ENCODE peak calls at places on chromosomes 1 and 21, in eight cellular contexts. W is left ventricle myocardium inferior, D is PC-3, B is GM23248, H is AG04450, U is GM23338, R is HCT116, Z is AG09309. I is an unnamed sample.

GRCh38 chr1:114040273-114041043 is 61.2 kb downstream of the OLFML3 start:
- DNase-seq in W (no peak), D (no peak), B (peak), H (no peak), U (no peak), R (no peak), Z (peak), I (no peak)

GRCh38 chr1:30518186-30518585 is 205.2 kb downstream of the MATN1 start:
- DNase-seq in W (no peak), D (no peak), B (no peak), H (no peak), U (no peak), R (no peak), Z (no peak), I (no peak)

GRCh38 chr1:109531205-109531779 is 8.4 kb upstream of the GPR61 start:
- DNase-seq in W (no peak), D (no peak), B (no peak), H (no peak), U (no peak), R (no peak), Z (no peak), I (no peak)

GRCh38 chr1:159900086-159900680 is at the start of gene CFAP45:
- DNase-seq in W (peak), D (peak), B (peak), H (no peak), U (peak), R (peak), Z (no peak), I (peak)

GRCh38 chr1:32362474-32363313 is at the start of the genes FAM229A and TSSK3:
- DNase-seq in W (peak), D (no peak), B (no peak), H (no peak), U (no peak), R (no peak), Z (no peak), I (no peak)

GRCh38 chr21:32795376-32795775 is 23.8 kb upstream of the PAXBP1 start:
- DNase-seq in W (no peak), D (no peak), B (no peak), H (no peak), U (no peak), R (no peak), Z (no peak), I (no peak)

GRCh38 chr1:75614455-75615379 is 3.8 kb upstream of the SLC44A5 start:
- DNase-seq in W (peak), D (peak), B (peak), H (no peak), U (peak), R (peak), Z (no peak), I (peak)

GRCh38 chr1:21666572-21667320 is 2.4 kb downstream of the RAP1GAP start:
- DNase-seq in W (no peak), D (no peak), B (peak), H (no peak), U (no peak), R (no peak), Z (no peak), I (no peak)

GRCh38 chr1:8059161-8059622 is 33.1 kb upstream of the ERRFI1 start:
- DNase-seq in W (no peak), D (peak), B (peak), H (no peak), U (no peak), R (no peak), Z (no peak), I (no peak)

GRCh38 chr1:196558424-196558823 is 49.8 kb downstream of the KCNT2 start:
- DNase-seq in W (no peak), D (peak), B (peak), H (peak), U (no peak), R (no peak), Z (peak), I (peak)

GRCh38 chr1:54507471-54507870 is 40.6 kb upstream of the ACOT11 start:
- DNase-seq in W (no peak), D (no peak), B (no peak), H (no peak), U (no peak), R (no peak), Z (no peak), I (no peak)

GRCh38 chr1:205528887-205529825 is 24.7 kb downstream of the CDK18 start:
- DNase-seq in W (peak), D (peak), B (peak), H (peak), U (peak), R (peak), Z (no peak), I (peak)

GRCh38 chr1:169110265-169110664 is 3.8 kb downstream of the ATP1B1 start:
- DNase-seq in W (no peak), D (no peak), B (no peak), H (no peak), U (no peak), R (no peak), Z (no peak), I (no peak)

GRCh38 chr1:2529776-2530500 is at the start of gene HES5:
- DNase-seq in W (peak), D (peak), B (peak), H (no peak), U (peak), R (no peak), Z (no peak), I (no peak)
- H3K4me3 ChIP-seq in W (peak), D (peak), B (peak), H (no peak), U (peak), R (no peak), Z (no peak), I (no peak)

GRCh38 chr1:5271264-5271663 is 616.9 kb downstream of the AJAP1 start:
- DNase-seq in W (no peak), D (no peak), B (no peak), H (no peak), U (no peak), R (no peak), Z (no peak), I (no peak)

GRCh38 chr1:5265416-5266075 is 611.1 kb downstream of the AJAP1 start:
- DNase-seq in W (no peak), D (no peak), B (no peak), H (no peak), U (no peak), R (no peak), Z (no peak), I (no peak)

GRCh38 chr1:5273280-5274003 is 619.0 kb downstream of the AJAP1 start:
- DNase-seq in W (no peak), D (no peak), B (no peak), H (no peak), U (no peak), R (no peak), Z (no peak), I (no peak)

GRCh38 chr1:5269901-5270300 is 615.5 kb downstream of the AJAP1 start:
- DNase-seq in W (no peak), D (no peak), B (no peak), H (no peak), U (no peak), R (no peak), Z (no peak), I (no peak)

DNA sequence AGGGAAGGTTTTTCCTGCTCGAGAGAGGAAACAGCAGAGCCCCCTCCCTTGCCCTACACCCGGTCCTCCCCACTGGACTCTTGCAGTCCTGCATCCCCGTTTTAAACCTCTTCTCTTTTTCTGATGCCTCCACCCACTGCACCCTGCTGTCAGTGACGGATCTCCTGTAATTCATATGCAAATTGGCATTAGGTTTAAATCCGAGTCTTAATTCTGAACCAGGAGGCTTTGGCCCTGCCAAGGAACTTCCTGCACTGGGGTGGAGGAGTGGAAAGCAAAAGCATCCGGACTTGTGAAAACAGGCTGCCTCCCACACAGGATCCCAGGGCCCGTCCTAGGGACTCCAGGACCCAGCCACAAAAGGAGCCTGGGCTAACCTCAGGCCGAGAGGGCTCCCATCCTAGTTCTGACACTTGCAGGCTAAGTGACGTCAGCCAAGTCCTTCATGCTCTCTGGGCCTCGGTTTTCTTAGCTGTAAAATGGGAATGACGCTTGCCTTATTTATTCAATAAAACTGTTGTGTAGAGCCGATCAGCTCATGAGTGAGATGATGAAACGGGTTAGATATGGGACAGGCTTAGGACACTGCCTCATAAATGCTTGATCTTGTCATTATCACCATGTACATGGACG is 613.3 kb downstream of the AJAP1 start:
- DNase-seq in W (no peak), D (no peak), B (no peak), H (no peak), U (no peak), R (no peak), Z (no peak), I (no peak)
- H3K4me3 ChIP-seq in W (no peak), D (no peak), B (no peak), H (no peak), U (no peak), R (no peak), Z (no peak), I (no peak)

DNA sequence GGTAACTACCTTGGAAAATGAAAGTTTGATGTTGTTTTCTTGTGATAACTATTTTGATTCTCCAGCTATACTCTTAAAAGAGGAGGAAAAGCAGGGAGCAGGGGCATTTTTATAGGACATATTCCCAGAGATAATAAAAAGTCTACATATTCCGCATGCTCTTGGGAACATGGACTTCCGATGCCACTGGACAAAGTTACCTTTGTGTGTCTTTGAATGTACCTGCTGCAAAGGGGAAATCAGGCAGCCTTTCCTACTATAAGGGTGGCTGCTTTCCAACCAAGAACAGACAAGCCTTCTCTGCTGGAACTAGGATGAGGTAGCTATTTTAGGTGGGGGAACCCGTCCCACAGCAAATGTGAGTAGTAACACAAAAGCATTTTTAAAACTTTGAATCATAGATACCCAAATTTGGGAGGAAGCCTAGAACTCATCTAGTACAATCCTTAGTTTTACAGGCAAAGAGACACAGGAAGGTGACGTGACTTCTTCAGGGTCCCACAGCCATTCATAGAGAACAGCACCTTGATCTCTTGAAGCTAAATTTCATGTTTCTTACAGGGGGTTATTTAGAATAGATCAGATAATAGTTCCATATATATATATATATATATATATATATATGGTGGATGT is 179.9 kb downstream of the FASLG start:
- DNase-seq in W (no peak), D (peak), B (no peak), H (no peak), U (no peak), R (peak), Z (no peak), I (no peak)
- H3K4me3 ChIP-seq in W (no peak), D (peak), B (no peak), H (no peak), U (no peak), R (no peak), Z (no peak), I (no peak)

GRCh38 chr1:145889722-145890121 is 4.1 kb upstream of the ANKRD35 start:
- DNase-seq in W (no peak), D (peak), B (no peak), H (no peak), U (no peak), R (no peak), Z (no peak), I (no peak)

GRCh38 chr1:145891587-145892485 is 6.2 kb upstream of the ANKRD35 start:
- DNase-seq in W (peak), D (peak), B (peak), H (peak), U (peak), R (peak), Z (peak), I (peak)

GRCh38 chr1:145891143-145891542 is 5.5 kb upstream of the ANKRD35 start:
- DNase-seq in W (no peak), D (peak), B (no peak), H (no peak), U (no peak), R (no peak), Z (no peak), I (no peak)

GRCh38 chr1:145893306-145894055 is 7.8 kb upstream of the ANKRD35 start:
- DNase-seq in W (no peak), D (no peak), B (no peak), H (no peak), U (no peak), R (no peak), Z (no peak), I (no peak)

DNA sequence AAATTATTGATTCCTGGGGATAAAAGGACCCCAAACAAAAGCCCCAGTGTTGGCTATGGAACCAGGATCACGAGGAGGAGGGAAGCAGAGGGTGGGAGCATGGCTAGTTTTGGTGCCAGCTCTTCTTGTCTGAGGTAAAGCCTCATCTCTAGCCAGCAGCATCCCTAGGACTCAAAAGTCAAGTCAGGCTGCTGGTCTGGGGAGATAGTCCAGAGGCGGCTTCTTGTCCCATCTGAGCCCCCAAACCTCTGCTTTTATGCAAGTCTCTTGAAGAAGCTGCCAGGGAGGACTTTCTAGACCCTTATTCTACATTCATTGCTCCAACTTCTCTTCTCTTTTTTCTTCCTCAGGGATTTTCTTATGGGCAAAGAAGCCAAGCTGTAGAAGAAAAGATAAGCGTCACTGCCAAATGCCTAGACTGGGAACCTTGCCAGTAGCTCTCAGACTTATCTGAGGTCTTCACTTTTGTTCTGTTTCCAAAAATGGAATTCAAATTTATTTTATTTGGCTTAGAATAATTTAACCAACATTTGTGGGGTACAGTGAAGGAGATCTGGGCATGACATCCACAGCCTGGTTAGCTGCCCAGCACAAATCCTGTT is 6.9 kb upstream of the ANKRD35 start:
- DNase-seq in W (no peak), D (peak), B (peak), H (peak), U (no peak), R (no peak), Z (no peak), I (peak)
- H3K4me3 ChIP-seq in W (peak), D (peak), B (peak), H (peak), U (peak), R (no peak), Z (no peak), I (no peak)

DNA sequence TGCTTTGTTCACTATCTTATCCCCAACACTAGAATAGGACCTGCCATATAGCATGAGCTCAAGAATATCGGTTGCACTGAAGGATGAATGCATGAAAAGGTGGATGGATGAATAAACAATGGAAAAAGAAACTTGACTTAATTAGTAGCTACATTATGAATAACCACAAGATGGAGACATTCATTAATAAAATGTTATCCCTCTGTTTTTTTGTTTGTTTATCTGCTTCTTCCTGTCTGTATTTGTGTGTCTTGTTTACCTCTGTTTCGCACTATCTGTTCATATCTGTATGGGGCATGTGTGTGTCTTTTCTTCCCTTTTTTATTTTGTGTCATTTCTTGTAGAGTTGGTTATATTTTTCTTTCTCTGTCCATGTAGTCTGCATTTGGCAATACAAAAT is 1.1 kb upstream of the OR14I1 start:
- DNase-seq in W (no peak), D (no peak), B (peak), H (no peak), U (no peak), R (no peak), Z (no peak), I (no peak)
- H3K4me3 ChIP-seq in W (no peak), D (no peak), B (no peak), H (no peak), U (no peak), R (no peak), Z (no peak), I (no peak)

DNA sequence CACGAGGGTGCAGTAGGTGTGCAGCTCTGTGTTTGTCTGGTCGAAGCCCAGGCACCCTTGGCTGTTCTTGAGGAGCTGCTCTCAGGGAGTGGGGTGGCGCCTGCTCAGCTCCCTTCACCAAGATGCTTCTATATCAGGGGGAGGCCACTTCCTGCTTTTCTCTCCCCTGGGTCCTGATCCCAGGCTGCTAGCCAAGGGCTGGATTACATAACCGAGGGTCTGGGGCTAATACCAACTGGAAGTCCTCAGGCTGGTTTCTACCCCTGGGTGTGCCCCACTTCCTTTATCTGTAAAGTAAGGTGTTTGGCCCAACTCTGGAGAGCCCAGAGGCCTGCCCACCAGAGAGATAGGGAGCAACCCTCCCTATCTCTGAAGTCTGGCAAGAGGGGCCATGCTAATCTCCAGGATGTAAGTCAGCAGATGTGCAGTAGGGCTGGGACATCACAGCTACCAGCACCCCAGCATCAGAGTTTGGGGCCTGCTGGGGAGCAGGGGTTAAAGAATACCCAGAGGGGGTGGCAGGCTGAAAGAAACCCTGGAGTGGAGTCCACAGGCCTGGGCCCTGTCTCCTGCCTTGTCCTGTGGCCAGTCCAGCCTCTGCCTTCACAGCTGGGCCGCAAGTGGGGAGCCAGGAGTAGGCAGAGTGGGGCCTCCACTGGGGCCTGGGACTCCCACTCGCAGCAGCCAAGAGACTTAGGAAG is 2.1 kb downstream of the SELENBP1 start:
- DNase-seq in W (peak), D (no peak), B (no peak), H (no peak), U (no peak), R (no peak), Z (no peak), I (no peak)
- H3K4me3 ChIP-seq in W (peak), D (no peak), B (no peak), H (no peak), U (no peak), R (no peak), Z (no peak), I (no peak)

DNA sequence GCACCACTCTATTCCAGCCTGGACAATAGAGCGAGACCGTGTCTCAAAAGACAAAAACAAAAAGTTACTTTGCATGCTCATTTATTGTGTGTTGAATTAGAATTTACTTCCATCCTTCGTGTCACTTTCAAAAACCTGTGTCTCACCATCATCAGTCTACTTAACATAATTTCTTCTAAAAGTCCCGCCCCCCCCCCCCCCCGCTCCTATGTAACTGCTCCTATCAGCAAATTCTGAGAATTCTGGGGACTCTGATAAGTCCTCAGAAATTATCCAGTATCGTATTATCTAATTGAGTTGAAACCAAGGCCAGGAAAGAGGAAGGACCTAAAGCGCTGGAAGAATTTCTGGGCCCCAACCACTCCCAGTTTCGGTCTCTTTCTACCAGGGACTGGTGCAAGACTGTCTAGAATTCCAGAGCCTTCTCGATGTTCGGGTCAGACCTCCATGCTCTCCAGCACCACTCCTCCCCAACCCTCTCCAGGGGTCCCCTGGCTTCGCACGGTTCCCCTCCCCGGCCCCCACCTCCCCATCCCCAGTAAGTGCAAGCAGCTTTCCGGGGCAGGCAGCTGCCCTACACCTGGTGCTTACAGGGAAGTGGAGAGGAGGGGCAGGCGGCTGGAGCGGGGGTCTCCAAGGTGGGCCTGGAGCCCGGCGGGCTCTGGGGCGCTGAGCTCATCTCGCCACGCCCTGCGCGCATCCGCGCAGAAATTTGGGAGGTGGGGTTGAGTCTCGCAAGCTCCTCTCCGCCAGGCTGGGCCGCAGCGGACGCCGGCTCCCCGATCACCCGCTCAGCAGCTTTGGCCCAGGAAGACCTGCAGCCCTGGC is 15.9 kb upstream of the ZNF496 start:
- DNase-seq in W (peak), D (no peak), B (peak), H (no peak), U (peak), R (no peak), Z (no peak), I (no peak)
- H3K4me3 ChIP-seq in W (peak), D (no peak), B (peak), H (no peak), U (peak), R (no peak), Z (no peak), I (no peak)

DNA sequence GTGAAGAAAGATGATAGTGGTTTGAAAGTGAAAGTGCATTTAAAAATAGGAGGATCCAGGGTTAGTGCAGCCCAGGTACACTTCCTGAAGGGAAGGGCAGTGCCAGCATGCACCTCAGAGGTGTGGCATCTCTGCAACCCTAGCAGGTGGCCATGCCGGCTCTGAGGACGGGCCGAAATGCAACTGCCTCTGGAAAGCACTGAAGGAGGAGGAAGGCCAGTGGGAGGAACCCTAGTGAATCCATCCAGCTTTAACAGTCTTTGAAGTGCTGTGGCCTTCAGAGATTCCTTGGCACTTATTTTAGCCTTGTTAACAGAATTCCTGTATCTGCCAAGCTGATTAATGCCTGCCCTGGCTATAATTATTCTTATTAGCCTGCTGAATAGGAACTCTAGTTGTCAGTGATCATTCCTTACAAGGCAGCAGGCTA is 5.5 kb downstream of the PTGFRN start:
- DNase-seq in W (peak), D (peak), B (peak), H (no peak), U (no peak), R (no peak), Z (no peak), I (no peak)
- H3K4me3 ChIP-seq in W (peak), D (peak), B (no peak), H (no peak), U (no peak), R (no peak), Z (no peak), I (no peak)

I was measured in hepatocyte.